ENCODE peak calls at places on chromosome 13, in eight cellular contexts. B, L, A, I, J, U, Q and F are unnamed samples.

GRCh38 chr13:27826379-27827353 is 34.4 kb downstream of the GSX1 start:
- DNase-seq in B (peak; percentile 75), L (peak; percentile 66), A (peak; percentile 89), I (peak; percentile 10), J (peak; percentile 96), U (peak; percentile 86), Q (peak; percentile 60), F (peak; percentile 89)

GRCh38 chr13:56020425-56020824 is 1120.3 kb upstream of the PRR20A start:
- DNase-seq in B (no peak), L (no peak), A (no peak), I (no peak), J (no peak), U (no peak), Q (no peak), F (no peak)

GRCh38 chr13:29362849-29363604 is 232.5 kb downstream of the SLC7A1 start:
- DNase-seq in B (peak; percentile 25), L (peak; percentile 41), A (peak; percentile 34), I (no peak), J (peak; percentile 85), U (peak; percentile 47), Q (peak; percentile 29), F (no peak)

GRCh38 chr13:28659611-28659970 is 661 bp downstream of the POMP start:
- DNase-seq in B (no peak), L (no peak), A (no peak), I (no peak), J (peak; percentile 72), U (peak; percentile 6), Q (no peak), F (no peak)

GRCh38 chr13:40187324-40187795 is 479.1 kb downstream of the FOXO1 start:
- DNase-seq in B (peak; percentile 41), L (no peak), A (no peak), I (peak; percentile 30), J (no peak), U (no peak), Q (no peak), F (no peak)

GRCh38 chr13:98447881-98448641 is 128.8 kb downstream of the STK24 start:
- DNase-seq in B (peak; percentile 25), L (peak; percentile 38), A (no peak), I (no peak), J (peak; percentile 66), U (no peak), Q (no peak), F (no peak)

GRCh38 chr13:23867027-23867491 is 22.1 kb downstream of the MIPEP start:
- DNase-seq in B (no peak), L (no peak), A (no peak), I (no peak), J (peak; percentile 56), U (no peak), Q (no peak), F (no peak)

GRCh38 chr13:31968473-31968872 is 63.1 kb upstream of the FRY start:
- DNase-seq in B (no peak), L (no peak), A (no peak), I (no peak), J (no peak), U (peak; percentile 18), Q (no peak), F (no peak)

GRCh38 chr13:102018716-102019115 is 383.1 kb downstream of the FGF14 start:
- DNase-seq in B (no peak), L (no peak), A (no peak), I (no peak), J (no peak), U (no peak), Q (no peak), F (no peak)

GRCh38 chr13:36619535-36619934 is 54.3 kb upstream of the SERTM1 start:
- DNase-seq in B (no peak), L (no peak), A (no peak), I (no peak), J (no peak), U (no peak), Q (no peak), F (no peak)

GRCh38 chr13:28718186-28718537 is 608 bp downstream of the SLC46A3 start:
- DNase-seq in B (no peak), L (no peak), A (no peak), I (no peak), J (no peak), U (no peak), Q (no peak), F (no peak)

GRCh38 chr13:20272104-20272503 is 40.0 kb upstream of the GJB6 start:
- DNase-seq in B (no peak), L (no peak), A (no peak), I (no peak), J (no peak), U (no peak), Q (no peak), F (no peak)

GRCh38 chr13:75414036-75414827 is 67.7 kb downstream of the TBC1D4 start:
- DNase-seq in B (no peak), L (no peak), A (no peak), I (no peak), J (no peak), U (no peak), Q (no peak), F (no peak)

GRCh38 chr13:110308377-110309158 is 1.5 kb downstream of the COL4A2 start:
- DNase-seq in B (no peak), L (no peak), A (peak; percentile 39), I (no peak), J (peak; percentile 89), U (no peak), Q (no peak), F (no peak)

GRCh38 chr13:35621989-35622388 is 145.5 kb upstream of the MAB21L1 start:
- DNase-seq in B (no peak), L (no peak), A (no peak), I (no peak), J (no peak), U (no peak), Q (no peak), F (no peak)